ENCODE peak calls at places on chromosomes 7 and 10, in nine cellular contexts. Y is upper lobe of right lung; A is thyroid gland; N is small intestine; F is HAP-1; W is fibroblast of lung; O is heart right ventricle; C is sigmoid colon; M is CD4-positive, alpha-beta memory T cell. V is an unnamed sample. For H3K4me1, the result is how much of the 10 kb centered on the place peaks cover.

GRCh38 chr7:106344861-106345260 is 60.1 kb upstream of the NAMPT start:
- DNase-seq in N (no peak), O (no peak), W (peak), A (no peak), F (no peak), M (no peak), C (no peak), Y (no peak), V (no peak)

GRCh38 chr10:124696446-124697392 is 47.5 kb downstream of the FAM53B start:
- DNase-seq in N (peak), F (no peak), W (no peak), M (peak), Y (peak), C (no peak), A (peak), O (no peak), V (no peak)

GRCh38 chr10:30759423-30759822 is 129.9 kb upstream of the LYZL2 start:
- DNase-seq in A (no peak), C (no peak), N (peak), W (peak), O (no peak), F (no peak), Y (no peak), M (no peak), V (no peak)

GRCh38 chr7:98123073-98123696 is 16.5 kb downstream of the LMTK2 start:
- DNase-seq in M (no peak), F (peak), C (no peak), A (no peak), Y (no peak), O (no peak), N (no peak), W (no peak), V (no peak)

GRCh38 chr10:78703581-78703980 is 365.2 kb upstream of the ZMIZ1 start:
- DNase-seq in A (no peak), F (no peak), O (no peak), Y (no peak), M (no peak), W (no peak), C (no peak), N (no peak), V (no peak)

GRCh38 chr10:97217299-97217698 is 31.5 kb upstream of the SLIT1 start:
- DNase-seq in O (no peak), C (no peak), F (no peak), W (no peak), Y (no peak), N (no peak), A (no peak), M (no peak), V (no peak)

GRCh38 chr7:108181073-108181985 is 51.2 kb upstream of the LAMB4 start:
- DNase-seq in A (no peak), F (no peak), N (peak), C (no peak), O (no peak), Y (no peak), M (peak), W (peak), V (no peak)

GRCh38 chr10:110434477-110435096 is 63.1 kb upstream of the DUSP5 start:
- DNase-seq in O (no peak), Y (peak), F (no peak), N (no peak), A (no peak), M (no peak), C (peak), W (no peak), V (no peak)

GRCh38 chr7:138556771-138557484 is 96.9 kb downstream of the TRIM24 start:
- DNase-seq in W (peak), O (no peak), Y (no peak), M (no peak), C (no peak), A (no peak), F (peak), N (no peak), V (no peak)

GRCh38 chr7:80078159-80078731 is 56.4 kb upstream of the GNAI1 start:
- DNase-seq in A (no peak), F (no peak), M (no peak), N (peak), W (peak), C (no peak), O (no peak), Y (no peak), V (no peak)

GRCh38 chr10:78458983-78459638 is 425.4 kb downstream of the RPS24 start:
- DNase-seq in M (no peak), O (no peak), C (no peak), W (peak), Y (no peak), F (no peak), A (no peak), N (peak), V (no peak)

GRCh38 chr10:109978481-109978880 is 29.3 kb upstream of the ADD3 start:
- DNase-seq in Y (no peak), M (peak), O (peak), A (peak), F (peak), C (no peak), W (peak), N (peak), V (no peak)

GRCh38 chr10:34656676-34657075 is 158.4 kb downstream of the PARD3 start:
- DNase-seq in M (no peak), Y (no peak), N (peak), W (no peak), O (no peak), A (no peak), C (no peak), F (no peak), V (no peak)

GRCh38 chr10:131019696-131020095 is 291.8 kb downstream of the TCERG1L start:
- DNase-seq in A (no peak), C (peak), W (no peak), O (no peak), M (no peak), Y (peak), N (no peak), F (no peak), V (no peak)

GRCh38 chr10:110323503-110323902 is 18.8 kb upstream of the SMNDC1 start:
- DNase-seq in W (peak), A (no peak), N (no peak), C (no peak), F (no peak), M (no peak), Y (no peak), O (no peak), V (no peak)

GRCh38 chr7:115009736-115010435 is 88.0 kb downstream of the MDFIC start:
- DNase-seq in F (no peak), N (no peak), Y (no peak), A (peak), M (no peak), C (peak), W (peak), O (peak), V (no peak)

GRCh38 chr10:13448216-13448615 is 80.6 kb downstream of the BEND7 start:
- DNase-seq in F (no peak), W (no peak), O (no peak), A (no peak), M (no peak), Y (no peak), N (no peak), C (no peak), V (no peak)

GRCh38 chr10:50210876-50211275 is 40.4 kb downstream of the ASAH2 start:
- DNase-seq in A (no peak), O (no peak), W (no peak), M (no peak), Y (no peak), N (no peak), F (no peak), C (no peak), V (no peak)

GRCh38 chr10:118958984-118959916 is 70.3 kb upstream of the NANOS1 start:
- DNase-seq in O (peak), Y (no peak), F (no peak), A (peak), C (peak), M (no peak), N (peak), W (peak), V (peak)

GRCh38 chr10:33927347-33927746 is 592.9 kb upstream of the NRP1 start:
- DNase-seq in F (no peak), W (no peak), M (no peak), O (peak), N (no peak), C (no peak), A (no peak), Y (no peak), V (no peak)

GRCh38 chr7:127859330-127859729 is 171.9 kb downstream of the LRRC4 start:
- DNase-seq in M (no peak), C (no peak), O (no peak), N (no peak), A (no peak), W (no peak), Y (no peak), F (no peak), V (no peak)
- H3K4me3 ChIP-seq in M (no peak), C (no peak), O (no peak), N (no peak), A (no peak), W (no peak), Y (no peak), F (no peak), V (no peak)

DNA sequence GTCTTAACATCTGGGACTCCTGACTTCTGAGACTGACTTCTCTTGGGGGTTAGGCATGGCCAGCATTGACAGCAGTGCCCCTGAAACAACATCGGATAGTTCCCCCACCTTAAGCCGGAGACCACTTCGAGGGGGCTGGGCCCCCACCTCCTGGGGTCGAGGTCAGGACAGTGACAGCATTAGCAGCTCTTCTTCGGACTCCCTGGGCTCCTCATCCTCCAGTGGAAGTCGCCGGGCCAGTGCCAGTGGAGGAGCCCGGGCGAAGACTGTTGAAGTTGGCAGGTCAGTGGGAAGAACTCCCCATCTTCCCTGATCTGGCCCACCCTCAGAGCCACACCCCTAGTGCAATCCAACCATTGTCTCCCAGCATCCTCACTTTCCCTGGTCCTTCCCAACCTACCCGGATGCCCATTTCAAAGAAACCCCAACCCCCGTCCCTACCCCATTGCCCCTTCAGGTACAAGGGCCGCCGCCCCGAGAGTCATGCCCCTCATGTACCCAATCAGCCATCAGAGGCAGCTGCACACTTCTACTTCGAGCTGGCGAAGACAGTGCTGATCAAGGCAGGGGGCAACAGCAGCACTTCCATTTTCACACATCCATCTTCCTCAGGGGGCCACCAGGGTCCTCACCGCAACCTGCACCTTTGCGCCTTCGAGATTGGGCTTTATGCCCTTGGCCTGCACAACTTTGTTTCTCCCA is 12.1 kb downstream of the ZSWIM8 start:
- DNase-seq in A (no peak), C (peak), W (no peak), N (no peak), M (no peak), Y (peak), F (no peak), O (no peak), V (no peak)
- H3K4me1 ChIP-seq in A (under half), C (under half), W (under half), N (under half), M (under half), Y (under half), F (under half), O (under half), V (under half)

GRCh38 chr7:151732834-151733585 is 143.9 kb downstream of the PRKAG2 start:
- DNase-seq in Y (no peak), N (no peak), C (no peak), A (no peak), M (no peak), O (no peak), F (no peak), W (peak), V (no peak)

GRCh38 chr7:151735854-151736402 is 141.0 kb downstream of the PRKAG2 start:
- DNase-seq in C (no peak), W (no peak), F (no peak), O (peak), M (no peak), N (no peak), A (no peak), Y (no peak), V (no peak)

GRCh38 chr7:151732292-151732691 is 144.6 kb downstream of the PRKAG2 start:
- DNase-seq in Y (no peak), F (no peak), N (no peak), O (no peak), W (no peak), A (no peak), M (no peak), C (no peak), V (no peak)

GRCh38 chr7:151736403-151736909 is 140.5 kb downstream of the PRKAG2 start:
- DNase-seq in M (no peak), F (peak), N (no peak), A (peak), C (peak), O (peak), W (peak), Y (no peak), V (peak)

DNA sequence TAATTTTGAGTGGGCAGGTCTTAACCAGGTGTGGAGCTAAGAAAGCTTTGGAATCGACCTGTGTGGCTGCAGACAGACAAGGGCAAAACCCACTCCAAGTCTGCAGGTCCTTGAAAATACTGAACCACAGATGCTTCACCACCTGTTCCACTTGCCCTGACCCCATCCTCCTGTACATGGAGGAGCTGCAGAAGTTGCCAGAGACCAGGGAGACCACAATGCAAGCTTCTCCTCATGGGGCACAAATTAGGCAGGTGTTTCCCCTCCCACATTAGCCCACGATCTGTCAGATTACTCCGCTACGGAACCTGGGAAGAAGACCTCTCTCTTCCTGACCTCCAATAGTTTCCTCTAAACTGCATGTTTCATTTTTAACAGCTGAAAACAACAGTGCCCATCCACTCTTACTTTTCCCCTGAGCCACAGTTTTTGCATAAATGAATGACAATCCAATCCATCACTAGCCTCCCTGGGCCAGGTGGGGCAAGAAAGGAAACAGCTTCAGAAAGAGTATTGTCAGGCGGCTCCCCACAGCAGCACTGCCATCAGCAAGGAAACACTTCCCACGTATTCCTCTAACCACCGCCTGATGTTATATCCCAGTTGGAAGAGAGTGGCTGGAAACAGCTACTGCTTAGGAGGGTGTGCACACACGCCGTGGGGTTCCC is 141.6 kb downstream of the PRKAG2 start:
- DNase-seq in M (no peak), C (no peak), W (no peak), A (no peak), O (no peak), N (no peak), F (no peak), Y (no peak), V (no peak)
- H3K4me3 ChIP-seq in M (no peak), C (peak), W (peak), A (no peak), O (peak), N (no peak), F (no peak), Y (no peak), V (no peak)

DNA sequence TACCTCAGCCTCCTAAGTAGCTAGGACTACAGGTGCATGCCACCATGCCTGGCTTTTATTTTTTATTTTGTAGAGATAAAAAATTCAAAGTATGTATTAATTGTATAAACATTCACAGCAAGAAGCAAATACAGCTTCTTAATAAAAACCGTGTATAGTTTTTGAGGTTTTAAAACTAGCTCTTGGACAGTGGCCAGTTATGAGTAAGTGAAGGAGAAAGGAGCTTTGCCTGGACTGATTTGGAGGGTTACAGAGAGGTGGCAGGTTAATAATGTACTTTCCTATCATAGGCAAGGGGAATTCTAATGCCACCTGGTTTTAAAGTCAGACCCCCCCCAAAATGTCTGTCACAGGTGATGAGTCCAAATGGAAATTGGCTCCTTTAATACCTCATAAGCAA is 43.4 kb downstream of the ZNRF2 start:
- DNase-seq in W (peak), M (no peak), C (no peak), A (no peak), O (no peak), N (no peak), F (no peak), Y (no peak), V (no peak)
- H3K4me1 ChIP-seq in W (under half), M (half or more), C (under half), A (under half), O (under half), N (under half), F (half or more), Y (under half), V (under half)

GRCh38 chr7:28955723-28956607 is 2.2 kb downstream of the TRIL start:
- DNase-seq in O (peak), W (peak), N (peak), Y (peak), A (peak), F (peak), C (peak), M (no peak), V (peak)
- H3K4me3 ChIP-seq in O (peak), W (peak), N (peak), Y (peak), A (peak), F (peak), C (peak), M (no peak), V (peak)

DNA sequence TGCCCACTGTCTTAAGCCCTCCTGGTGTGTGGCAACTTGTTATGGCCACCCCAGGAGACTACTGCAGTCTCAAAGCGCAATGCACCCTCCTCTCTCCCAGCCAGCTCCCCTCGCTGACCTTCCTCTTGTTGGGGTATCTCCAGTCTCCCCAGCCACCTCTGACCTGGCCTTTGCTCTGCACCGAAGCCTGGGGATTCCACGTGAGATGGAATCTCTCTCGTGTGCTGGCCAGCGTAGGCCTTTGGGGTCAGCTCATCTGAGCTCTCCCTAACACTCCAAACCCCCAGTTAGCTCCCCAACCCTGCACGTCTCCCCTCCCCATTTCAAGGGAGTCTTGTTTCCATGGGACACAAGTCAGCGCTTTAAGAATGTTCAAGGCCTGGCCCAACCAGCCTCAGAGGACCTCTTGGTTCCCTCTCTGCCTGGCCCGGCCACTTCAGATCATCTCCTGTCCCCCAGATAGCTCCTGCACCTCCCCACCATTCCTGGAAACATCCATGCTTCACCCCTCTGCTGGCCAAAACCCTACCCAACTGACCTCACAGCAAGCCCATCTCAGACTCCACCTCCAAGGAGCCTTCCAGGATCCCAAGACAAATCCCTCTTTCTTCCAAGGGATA is 11.2 kb downstream of the ITPRIP start:
- DNase-seq in A (no peak), Y (no peak), C (peak), W (peak), O (no peak), F (no peak), N (no peak), M (no peak), V (no peak)
- H3K4me1 ChIP-seq in A (half or more), Y (half or more), C (half or more), W (half or more), O (half or more), F (half or more), N (under half), M (half or more), V (under half)

GRCh38 chr7:101138149-101138870 is 11.4 kb downstream of the SERPINE1 start:
- DNase-seq in W (peak), N (peak), O (peak), M (peak), F (peak), A (peak), Y (peak), C (peak), V (peak)
- H3K4me3 ChIP-seq in W (no peak), N (no peak), O (no peak), M (no peak), F (peak), A (no peak), Y (no peak), C (peak), V (no peak)

GRCh38 chr10:102654969-102655368 is 10.7 kb downstream of the TRIM8 start:
- DNase-seq in M (no peak), C (no peak), O (no peak), F (no peak), Y (no peak), N (no peak), A (no peak), W (no peak), V (no peak)

GRCh38 chr10:102657984-102658724 is 13.9 kb downstream of the TRIM8 start:
- DNase-seq in W (peak), Y (peak), F (no peak), A (no peak), M (no peak), C (peak), O (peak), N (peak), V (peak)

GRCh38 chr10:102656026-102656425 is 11.7 kb downstream of the TRIM8 start:
- DNase-seq in O (no peak), W (no peak), Y (no peak), F (no peak), C (no peak), M (no peak), A (no peak), N (no peak), V (no peak)

GRCh38 chr10:102657451-102657850 is 13.2 kb downstream of the TRIM8 start:
- DNase-seq in N (no peak), W (no peak), F (no peak), C (no peak), A (no peak), M (no peak), Y (no peak), O (no peak), V (no peak)

DNA sequence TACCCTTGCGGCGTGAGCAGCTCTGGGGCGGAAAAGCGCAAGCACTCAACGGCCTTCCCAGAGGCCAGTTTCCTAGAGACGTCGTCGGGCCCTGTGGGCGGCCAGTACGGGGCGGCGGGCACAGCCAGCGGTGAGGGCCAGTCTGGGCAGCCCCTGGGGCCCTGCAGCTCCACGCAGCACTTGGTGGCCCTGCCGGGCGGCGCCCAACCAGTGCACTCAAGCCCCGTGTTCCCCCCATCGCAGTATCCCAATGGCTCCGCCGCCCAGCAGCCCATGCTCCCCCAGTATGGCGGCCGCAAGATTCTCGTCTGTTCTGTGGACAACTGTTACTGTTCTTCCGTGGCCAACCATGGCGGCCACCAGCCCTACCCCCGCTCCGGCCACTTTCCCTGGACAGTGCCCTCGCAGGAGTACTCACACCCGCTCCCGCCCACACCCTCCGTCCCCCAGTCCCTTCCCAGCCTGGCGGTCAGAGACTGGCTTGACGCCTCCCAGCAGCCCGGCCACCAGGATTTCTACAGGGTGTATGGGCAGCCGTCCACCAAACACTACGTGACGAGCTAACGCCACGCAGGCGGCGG is 12.6 kb downstream of the TRIM8 start:
- DNase-seq in W (no peak), F (no peak), A (no peak), N (no peak), O (no peak), M (no peak), Y (no peak), C (peak), V (no peak)
- H3K4me1 ChIP-seq in W (under half), F (under half), A (under half), N (under half), O (under half), M (half or more), Y (half or more), C (under half), V (under half)

GRCh38 chr10:72334196-72334831 is 20.4 kb downstream of the DNAJB12 start:
- DNase-seq in C (no peak), F (peak), O (no peak), N (no peak), Y (no peak), A (no peak), M (no peak), W (peak), V (no peak)
- H3K4me3 ChIP-seq in C (no peak), F (no peak), O (no peak), N (no peak), Y (no peak), A (no peak), M (peak), W (no peak), V (no peak)

V was measured in prostate gland.